ENCODE peak calls at places on chromosomes 6 and 20, in six cellular contexts. K is A549, F is K562, S is endothelial cell of umbilical vein, B is HepG2, M is GM12878. D is an unnamed sample.

GRCh38 chr20:36541227-36542018 is at the start of gene MYL9:
- DNase-seq in K (no peak), F (peak), S (peak), B (no peak), M (no peak), D (no peak)

GRCh38 chr20:19274412-19275015 is 62.1 kb downstream of the SLC24A3 start:
- DNase-seq in K (no peak), F (no peak), S (no peak), B (no peak), M (no peak), D (no peak)

GRCh38 chr6:152605901-152606390 is 31.2 kb downstream of the SYNE1 start:
- DNase-seq in K (no peak), F (no peak), S (no peak), B (no peak), M (no peak), D (no peak)

GRCh38 chr6:28134015-28134414 is 7.7 kb upstream of the ZKSCAN8 start:
- DNase-seq in K (peak), F (no peak), S (peak), B (peak), M (no peak), D (peak)

GRCh38 chr6:11007715-11008608 is 36.1 kb downstream of the ELOVL2 start:
- DNase-seq in K (peak), F (no peak), S (peak), B (peak), M (no peak), D (peak)

GRCh38 chr6:127972815-127973214 is 72.0 kb upstream of the THEMIS start:
- DNase-seq in K (no peak), F (no peak), S (no peak), B (no peak), M (no peak), D (no peak)

GRCh38 chr20:57317789-57318371 is 11.7 kb upstream of the SPO11 start:
- DNase-seq in K (no peak), F (no peak), S (no peak), B (no peak), M (no peak), D (no peak)

GRCh38 chr6:105452924-105453756 is 50.3 kb upstream of the PREP start:
- DNase-seq in K (no peak), F (no peak), S (peak), B (no peak), M (peak), D (peak)

GRCh38 chr6:111353914-111354464 is 129.0 kb downstream of the REV3L start:
- DNase-seq in K (no peak), F (no peak), S (no peak), B (peak), M (no peak), D (no peak)

GRCh38 chr20:46130534-46130933 is 12.4 kb downstream of the CD40 start:
- DNase-seq in K (no peak), F (no peak), S (no peak), B (no peak), M (peak), D (no peak)

GRCh38 chr6:155483858-155484257 is 28.2 kb upstream of the NOX3 start:
- DNase-seq in K (no peak), F (no peak), S (no peak), B (peak), M (no peak), D (no peak)

GRCh38 chr6:140907235-140907634 is 1225.5 kb upstream of the GJE1 start:
- DNase-seq in K (no peak), F (no peak), S (no peak), B (no peak), M (no peak), D (no peak)

GRCh38 chr6:107400748-107401147 is 58.6 kb downstream of the PDSS2 start:
- DNase-seq in K (no peak), F (no peak), S (no peak), B (no peak), M (no peak), D (no peak)

GRCh38 chr6:107401573-107401972 is 57.8 kb downstream of the PDSS2 start:
- DNase-seq in K (no peak), F (no peak), S (no peak), B (no peak), M (no peak), D (no peak)

GRCh38 chr6:107405002-107405401 is 54.4 kb downstream of the PDSS2 start:
- DNase-seq in K (no peak), F (no peak), S (no peak), B (no peak), M (no peak), D (no peak)

GRCh38 chr6:107399927-107400326 is 59.4 kb downstream of the PDSS2 start:
- DNase-seq in K (no peak), F (no peak), S (no peak), B (no peak), M (no peak), D (no peak)

DNA sequence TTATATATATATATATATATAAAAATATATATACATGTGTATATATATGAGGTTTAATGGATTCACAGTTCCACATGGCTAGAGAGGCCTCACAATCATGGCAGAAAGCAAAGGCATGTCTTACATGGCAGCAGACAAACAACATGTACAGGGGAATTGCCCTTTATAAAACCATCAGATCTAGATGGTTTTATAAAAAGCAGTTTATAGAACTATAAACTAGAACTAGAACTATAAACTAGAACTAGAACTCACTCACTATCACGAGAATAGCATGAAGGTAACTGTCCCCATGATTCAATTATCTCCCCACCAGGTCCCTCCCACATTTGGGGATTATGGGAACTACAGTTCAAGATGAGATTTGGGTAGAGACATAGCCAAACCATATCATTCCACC is 56.8 kb downstream of the PDSS2 start:
- DNase-seq in K (no peak), F (no peak), S (no peak), B (no peak), M (no peak), D (no peak)
- TF ChIP-seq MYC in K (no peak), F (no peak), S (no peak), B (no peak), M (no peak), D (no peak)

GRCh38 chr6:53062369-53062639 is 2.9 kb upstream of the FBXO9 start:
- DNase-seq in K (no peak), F (no peak), S (no peak), B (no peak), M (no peak), D (no peak)
- H3K4me3 ChIP-seq in K (peak), F (no peak), S (no peak), B (peak), M (peak), D (peak)

GRCh38 chr6:133972388-133972787 is 19.4 kb downstream of the TBPL1 start:
- DNase-seq in K (no peak), F (no peak), S (no peak), B (no peak), M (no peak), D (no peak)

GRCh38 chr6:133969285-133969946 is 16.4 kb downstream of the TBPL1 start:
- DNase-seq in K (no peak), F (no peak), S (no peak), B (no peak), M (no peak), D (no peak)

GRCh38 chr6:133971861-133972260 is 18.8 kb downstream of the TBPL1 start:
- DNase-seq in K (no peak), F (no peak), S (no peak), B (no peak), M (no peak), D (no peak)

GRCh38 chr6:133977983-133978895 is 25.2 kb downstream of the TBPL1 start:
- DNase-seq in K (no peak), F (no peak), S (peak), B (no peak), M (no peak), D (peak)

GRCh38 chr6:133973109-133973971 is 20.3 kb downstream of the TBPL1 start:
- DNase-seq in K (peak), F (peak), S (peak), B (peak), M (peak), D (peak)
- TF ChIP-seq MYC in K (no peak), F (peak), S (no peak), B (no peak), M (no peak), D (no peak)

GRCh38 chr6:23890543-23891227 is 235.3 kb upstream of the NRSN1 start:
- DNase-seq in K (no peak), F (no peak), S (no peak), B (no peak), M (no peak), D (peak)
- H3K4me3 ChIP-seq in K (no peak), F (no peak), S (no peak), B (no peak), M (no peak), D (no peak)

GRCh38 chr6:71913431-71913830 is 27.1 kb downstream of the RIMS1 start:
- DNase-seq in K (no peak), F (no peak), S (no peak), B (no peak), M (no peak), D (no peak)

GRCh38 chr6:71906813-71907212 is 20.5 kb downstream of the RIMS1 start:
- DNase-seq in K (no peak), F (no peak), S (no peak), B (no peak), M (no peak), D (no peak)

GRCh38 chr6:71908162-71908765 is 21.9 kb downstream of the RIMS1 start:
- DNase-seq in K (no peak), F (no peak), S (no peak), B (no peak), M (peak), D (no peak)
- TF ChIP-seq MYC in K (no peak), F (no peak), S (no peak), B (no peak), M (no peak), D (no peak)

GRCh38 chr6:109475625-109476024 is 7.4 kb downstream of the ZBTB24 start:
- DNase-seq in K (no peak), F (no peak), S (no peak), B (no peak), M (no peak), D (no peak)

GRCh38 chr6:109478222-109478805 is 4.7 kb downstream of the ZBTB24 start:
- DNase-seq in K (no peak), F (no peak), S (no peak), B (no peak), M (no peak), D (no peak)

GRCh38 chr6:109477184-109477583 is 5.8 kb downstream of the ZBTB24 start:
- DNase-seq in K (no peak), F (no peak), S (no peak), B (no peak), M (no peak), D (no peak)

GRCh38 chr6:109478848-109479624 is 4.0 kb downstream of the ZBTB24 start:
- DNase-seq in K (no peak), F (no peak), S (no peak), B (peak), M (no peak), D (no peak)

DNA sequence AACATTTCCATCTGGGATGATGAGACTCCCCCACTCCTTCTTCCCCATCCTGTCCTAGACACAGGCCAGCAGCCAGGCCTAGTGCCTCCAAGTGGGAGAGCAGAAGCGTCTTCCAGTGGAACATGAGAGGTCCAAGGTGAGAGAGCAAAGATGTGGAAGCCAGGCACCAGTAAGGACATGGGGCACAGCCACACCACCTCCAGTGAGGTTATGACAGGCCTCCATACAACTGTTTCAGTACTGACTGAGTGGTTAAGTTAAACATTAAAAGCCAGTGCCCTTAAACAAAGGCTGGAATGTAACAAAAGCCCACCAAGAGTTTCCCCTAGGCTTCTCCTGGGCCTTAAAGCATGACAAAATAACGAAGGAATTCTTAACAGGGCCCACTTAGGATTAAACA is 5.3 kb downstream of the ZBTB24 start:
- DNase-seq in K (no peak), F (no peak), S (no peak), B (peak), M (no peak), D (no peak)
- H3K4me3 ChIP-seq in K (no peak), F (no peak), S (no peak), B (peak), M (peak), D (peak)

GRCh38 chr6:136927313-136927712 is 5.2 kb downstream of the SLC35D3 start:
- DNase-seq in K (peak), F (peak), S (peak), B (peak), M (no peak), D (peak)
- TF ChIP-seq MYC in K (no peak), F (no peak), S (no peak), B (no peak), M (no peak), D (no peak)

DNA sequence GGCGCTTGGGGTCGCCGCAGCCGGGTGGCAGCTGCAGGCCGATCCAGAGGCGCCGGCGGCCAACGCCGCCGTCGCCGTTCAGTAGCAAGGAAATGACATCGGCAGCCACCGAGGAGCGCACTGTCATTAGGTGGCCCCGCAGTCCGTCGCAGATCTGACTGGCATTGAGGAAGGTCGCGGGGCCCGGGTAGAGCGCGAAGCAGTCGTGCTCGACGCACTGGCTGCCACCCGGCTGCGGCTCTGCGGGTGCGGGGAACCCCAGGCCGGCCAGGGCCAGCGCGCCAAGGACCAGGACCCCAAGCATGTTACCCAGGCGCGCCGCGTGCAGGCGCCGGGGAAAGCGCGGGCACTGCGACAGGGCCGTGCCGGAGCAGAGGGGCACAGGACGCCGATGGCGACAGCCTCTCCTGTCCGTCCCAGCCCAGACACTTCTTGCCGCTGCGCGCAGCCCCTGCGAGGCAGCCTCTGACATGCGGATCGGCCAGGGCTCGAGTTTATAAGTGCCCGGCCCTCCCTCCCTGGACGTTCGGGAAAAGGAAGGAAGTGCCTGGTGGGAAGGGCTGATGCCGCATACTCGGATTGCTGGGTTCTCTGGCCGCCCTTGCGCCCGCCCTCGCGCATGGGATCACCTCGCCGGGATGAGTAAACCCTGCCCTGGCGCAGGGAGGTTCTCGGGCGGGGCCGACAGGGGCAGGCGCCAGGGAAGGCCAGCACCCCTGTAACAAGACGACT is at the start of gene THBD:
- DNase-seq in K (peak), F (no peak), S (peak), B (no peak), M (no peak), D (peak)
- H3K4me3 ChIP-seq in K (peak), F (no peak), S (peak), B (no peak), M (no peak), D (peak)

GRCh38 chr6:17210683-17211082 is 70.5 kb upstream of the RBM24 start:
- DNase-seq in K (no peak), F (no peak), S (no peak), B (no peak), M (no peak), D (no peak)

GRCh38 chr6:17218023-17218748 is 63.0 kb upstream of the RBM24 start:
- DNase-seq in K (no peak), F (no peak), S (no peak), B (no peak), M (no peak), D (no peak)

GRCh38 chr6:17214106-17214505 is 67.1 kb upstream of the RBM24 start:
- DNase-seq in K (no peak), F (no peak), S (no peak), B (no peak), M (no peak), D (no peak)

GRCh38 chr6:17211101-17211500 is 70.1 kb upstream of the RBM24 start:
- DNase-seq in K (no peak), F (no peak), S (no peak), B (no peak), M (no peak), D (no peak)

DNA sequence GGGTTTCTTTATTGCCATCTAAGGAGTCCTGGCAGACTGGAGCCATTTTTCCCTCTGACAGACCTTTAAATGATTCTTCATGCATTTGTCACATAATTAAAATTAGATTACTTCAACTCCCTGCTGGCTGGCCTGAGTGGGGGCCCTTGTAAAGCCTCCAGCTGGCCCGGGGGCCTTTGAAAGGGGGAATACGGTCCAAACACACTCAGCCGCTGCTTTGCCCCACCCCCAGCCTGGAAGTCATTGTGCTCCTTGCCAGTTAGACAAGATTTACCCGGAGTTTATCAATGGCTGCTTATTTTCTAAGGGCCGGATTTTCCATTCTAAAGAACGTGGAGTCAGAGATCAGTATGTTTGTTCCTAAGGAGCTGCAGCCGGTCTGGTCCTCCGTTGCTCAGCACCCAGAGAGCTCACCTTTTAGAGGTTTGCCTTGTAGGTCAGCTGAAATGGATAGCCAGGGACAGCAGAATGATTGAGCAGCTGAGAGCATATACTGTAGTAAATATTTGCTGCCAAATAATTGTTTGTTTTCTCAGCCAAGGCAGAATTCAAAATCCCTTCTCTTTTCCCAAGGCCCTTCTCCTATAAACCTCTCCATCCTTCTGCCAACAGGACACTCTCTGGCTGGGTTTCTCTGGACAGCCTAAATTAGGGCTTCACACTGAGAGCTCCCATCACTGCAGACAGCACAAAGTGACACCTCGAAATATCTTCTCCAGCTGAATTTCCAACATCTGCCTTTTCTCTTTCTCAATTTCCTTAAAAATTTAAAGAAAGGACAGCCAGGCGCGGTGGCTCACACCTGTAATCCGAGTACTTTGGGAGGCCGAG is 68.4 kb upstream of the RBM24 start:
- DNase-seq in K (no peak), F (no peak), S (no peak), B (no peak), M (no peak), D (no peak)
- TF ChIP-seq MYC in K (no peak), F (no peak), S (no peak), B (no peak), M (no peak), D (no peak)

D was measured in NB4.